ENCODE peak calls at places on chromosomes 11 and 22, in seven cellular contexts. One of them, this sample, is unnamed.
A peak's percentile ranks its signal among the peaks of the same experiment; 100 is the strongest.

GRCh38 chr11:113722221-113722620 is 16.1 kb upstream of the TMPRSS5 start:
- DNase-seq in fibroblast of the aortic adventitia: no peak
- DNase-seq in AG10803: no peak
- DNase-seq in HL-60: no peak
- DNase-seq in OCI-LY7: no peak
- DNase-seq in PC-3: no peak
- DNase-seq in Peyer's patch: no peak
- DNase-seq in this sample: no peak

GRCh38 chr11:95324826-95325225 is 93.8 kb upstream of the SESN3 start:
- DNase-seq in AG10803: no peak
- DNase-seq in fibroblast of the aortic adventitia: no peak
- DNase-seq in OCI-LY7: no peak
- DNase-seq in HL-60: no peak
- DNase-seq in PC-3: no peak
- DNase-seq in Peyer's patch: no peak
- DNase-seq in this sample: no peak

GRCh38 chr11:74572349-74572748 is 20.0 kb upstream of the POLD3 start:
- DNase-seq in PC-3: peak; percentile 51
- DNase-seq in AG10803: no peak
- DNase-seq in Peyer's patch: no peak
- DNase-seq in OCI-LY7: no peak
- DNase-seq in HL-60: no peak
- DNase-seq in fibroblast of the aortic adventitia: no peak
- DNase-seq in this sample: no peak

GRCh38 chr11:75386912-75387311 is 12.4 kb upstream of the RPS3 start:
- DNase-seq in fibroblast of the aortic adventitia: no peak
- DNase-seq in Peyer's patch: no peak
- DNase-seq in AG10803: peak; percentile 17
- DNase-seq in OCI-LY7: no peak
- DNase-seq in PC-3: peak; percentile 69
- DNase-seq in HL-60: no peak
- DNase-seq in this sample: no peak

GRCh38 chr11:76276773-76277155 is 70.5 kb upstream of the WNT11 start:
- DNase-seq in OCI-LY7: no peak
- DNase-seq in PC-3: no peak
- DNase-seq in Peyer's patch: no peak
- DNase-seq in HL-60: no peak
- DNase-seq in fibroblast of the aortic adventitia: no peak
- DNase-seq in AG10803: no peak
- DNase-seq in this sample: no peak

GRCh38 chr11:44574620-44575287 is 9.3 kb downstream of the CD82 start:
- DNase-seq in HL-60: no peak
- DNase-seq in OCI-LY7: peak; percentile 34
- DNase-seq in Peyer's patch: peak; percentile 5
- DNase-seq in AG10803: peak; percentile 98
- DNase-seq in PC-3: peak; percentile 57
- DNase-seq in fibroblast of the aortic adventitia: peak; percentile 83
- DNase-seq in this sample: no peak

GRCh38 chr11:58674609-58675008 is 52.1 kb downstream of the CNTF start:
- DNase-seq in Peyer's patch: no peak
- DNase-seq in PC-3: no peak
- DNase-seq in OCI-LY7: no peak
- DNase-seq in HL-60: no peak
- DNase-seq in AG10803: no peak
- DNase-seq in fibroblast of the aortic adventitia: no peak
- DNase-seq in this sample: no peak

GRCh38 chr11:72216638-72217037 is at the start of gene FOLR2:
- DNase-seq in OCI-LY7: no peak
- DNase-seq in fibroblast of the aortic adventitia: no peak
- DNase-seq in PC-3: no peak
- DNase-seq in Peyer's patch: no peak
- DNase-seq in AG10803: no peak
- DNase-seq in HL-60: no peak
- DNase-seq in this sample: no peak

GRCh38 chr22:23036684-23037428 is 33.5 kb upstream of the GNAZ start:
- DNase-seq in PC-3: peak; percentile 74
- DNase-seq in AG10803: peak; percentile 79
- DNase-seq in HL-60: no peak
- DNase-seq in fibroblast of the aortic adventitia: peak; percentile 11
- DNase-seq in OCI-LY7: peak; percentile 58
- DNase-seq in Peyer's patch: no peak
- DNase-seq in this sample: no peak

GRCh38 chr11:57643802-57644201 is 5.9 kb downstream of the YPEL4 start:
- DNase-seq in fibroblast of the aortic adventitia: peak; percentile 65
- DNase-seq in Peyer's patch: no peak
- DNase-seq in PC-3: no peak
- DNase-seq in HL-60: no peak
- DNase-seq in OCI-LY7: no peak
- DNase-seq in AG10803: no peak
- DNase-seq in this sample: no peak

GRCh38 chr11:80165763-80166162 is 724.9 kb upstream of the TENM4 start:
- DNase-seq in AG10803: peak; percentile 49
- DNase-seq in Peyer's patch: no peak
- DNase-seq in fibroblast of the aortic adventitia: no peak
- DNase-seq in PC-3: peak; percentile 31
- DNase-seq in OCI-LY7: no peak
- DNase-seq in HL-60: no peak
- DNase-seq in this sample: no peak

GRCh38 chr11:23976369-23976768 is 520.5 kb upstream of the LUZP2 start:
- DNase-seq in AG10803: peak; percentile 59
- DNase-seq in Peyer's patch: no peak
- DNase-seq in OCI-LY7: no peak
- DNase-seq in HL-60: no peak
- DNase-seq in fibroblast of the aortic adventitia: peak; percentile 65
- DNase-seq in PC-3: no peak
- DNase-seq in this sample: no peak

GRCh38 chr22:21865041-21865440 is 2.4 kb downstream of the MAPK1 start:
- DNase-seq in AG10803: peak; percentile 85
- DNase-seq in HL-60: no peak
- DNase-seq in PC-3: peak; percentile 70
- DNase-seq in fibroblast of the aortic adventitia: peak; percentile 91
- DNase-seq in OCI-LY7: no peak
- DNase-seq in Peyer's patch: no peak
- DNase-seq in this sample: no peak

GRCh38 chr11:92504534-92504933 is 279.9 kb downstream of the FAT3 start:
- DNase-seq in HL-60: no peak
- DNase-seq in Peyer's patch: no peak
- DNase-seq in AG10803: no peak
- DNase-seq in PC-3: no peak
- DNase-seq in fibroblast of the aortic adventitia: no peak
- DNase-seq in OCI-LY7: no peak
- DNase-seq in this sample: no peak

GRCh38 chr22:27726726-27727449 is 74.7 kb downstream of the MN1 start:
- DNase-seq in PC-3: peak; percentile 44
- DNase-seq in fibroblast of the aortic adventitia: peak; percentile 98
- DNase-seq in Peyer's patch: no peak
- DNase-seq in AG10803: peak; percentile 94
- DNase-seq in HL-60: no peak
- DNase-seq in OCI-LY7: no peak
- DNase-seq in this sample: no peak

GRCh38 chr11:43735931-43736330 is 55.4 kb downstream of the HSD17B12 start:
- DNase-seq in Peyer's patch: no peak
- DNase-seq in PC-3: peak; percentile 83
- DNase-seq in AG10803: peak; percentile 76
- DNase-seq in HL-60: no peak
- DNase-seq in fibroblast of the aortic adventitia: peak; percentile 61
- DNase-seq in OCI-LY7: no peak
- DNase-seq in this sample: no peak

GRCh38 chr11:92911478-92911877 is 58.0 kb upstream of the MTNR1B start:
- DNase-seq in AG10803: no peak
- DNase-seq in HL-60: no peak
- DNase-seq in fibroblast of the aortic adventitia: no peak
- DNase-seq in PC-3: no peak
- DNase-seq in Peyer's patch: no peak
- DNase-seq in OCI-LY7: no peak
- DNase-seq in this sample: no peak

GRCh38 chr11:68041617-68042218 is 2.9 kb downstream of the TCIRG1 start:
- DNase-seq in PC-3: no peak
- DNase-seq in AG10803: no peak
- DNase-seq in HL-60: no peak
- DNase-seq in fibroblast of the aortic adventitia: no peak
- DNase-seq in OCI-LY7: no peak
- DNase-seq in Peyer's patch: no peak
- DNase-seq in this sample: no peak

GRCh38 chr11:68039526-68040086 is 781 bp downstream of the TCIRG1 start:
- DNase-seq in AG10803: no peak
- DNase-seq in HL-60: no peak
- DNase-seq in fibroblast of the aortic adventitia: no peak
- DNase-seq in PC-3: no peak
- DNase-seq in OCI-LY7: peak; percentile 20
- DNase-seq in Peyer's patch: no peak
- DNase-seq in this sample: no peak

GRCh38 chr11:68040121-68040956 is 1.5 kb downstream of the TCIRG1 start:
- DNase-seq in OCI-LY7: peak; percentile 84
- DNase-seq in PC-3: peak; percentile 73
- DNase-seq in AG10803: peak; percentile 71
- DNase-seq in HL-60: peak; percentile 80
- DNase-seq in Peyer's patch: peak; percentile 75
- DNase-seq in fibroblast of the aortic adventitia: peak; percentile 69
- DNase-seq in this sample: no peak

GRCh38 chr11:68042219-68043028 is 3.6 kb downstream of the TCIRG1 start:
- DNase-seq in Peyer's patch: no peak
- DNase-seq in fibroblast of the aortic adventitia: no peak
- DNase-seq in PC-3: no peak
- DNase-seq in HL-60: peak; percentile 24
- DNase-seq in AG10803: no peak
- DNase-seq in OCI-LY7: no peak
- DNase-seq in this sample: no peak

DNA sequence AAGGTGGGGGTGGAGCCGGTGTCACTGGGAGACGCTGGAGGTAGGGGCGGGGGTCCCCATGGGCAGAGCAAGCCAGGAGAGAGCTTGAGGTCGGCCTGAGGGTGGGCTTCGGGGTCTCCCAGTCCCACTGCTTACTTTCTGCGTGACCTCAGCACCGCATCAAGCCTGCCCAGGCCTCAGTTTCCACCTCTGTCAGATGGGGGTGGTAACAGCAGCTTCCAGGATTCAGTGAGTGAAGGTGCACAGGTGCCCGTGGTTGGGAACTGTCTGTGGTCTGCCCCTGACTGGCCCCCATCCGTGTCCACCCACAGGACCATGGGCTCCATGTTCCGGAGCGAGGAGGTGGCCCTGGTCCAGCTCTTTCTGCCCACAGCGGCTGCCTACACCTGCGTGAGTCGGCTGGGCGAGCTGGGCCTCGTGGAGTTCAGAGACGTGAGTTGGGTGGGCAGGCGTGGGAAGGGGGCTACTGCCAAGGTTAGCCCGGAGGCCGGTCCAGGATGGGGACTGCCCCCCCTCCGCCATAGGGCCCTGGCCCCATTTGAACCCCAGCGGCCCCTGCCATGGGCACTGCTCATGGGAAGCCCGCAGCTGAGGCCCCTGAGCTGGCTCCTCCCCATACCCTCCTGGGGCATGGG is 2.2 kb downstream of the TCIRG1 start:
- DNase-seq in Peyer's patch: no peak
- DNase-seq in HL-60: peak; percentile 28
- DNase-seq in AG10803: no peak
- DNase-seq in PC-3: no peak
- DNase-seq in fibroblast of the aortic adventitia: no peak
- DNase-seq in OCI-LY7: no peak
- DNase-seq in this sample: no peak
- H3K4me3 ChIP-seq in Peyer's patch: peak overlapping the region; percentile 89
- H3K4me3 ChIP-seq in HL-60: peak overlapping the region; percentile 97
- H3K4me3 ChIP-seq in AG10803: peak overlapping the region; percentile 81
- H3K4me3 ChIP-seq in PC-3: peak overlapping the region; percentile 78
- H3K4me3 ChIP-seq in fibroblast of the aortic adventitia: peak overlapping the region; percentile 79
- H3K4me3 ChIP-seq in OCI-LY7: peak overlapping the region; percentile 79
- H3K4me3 ChIP-seq in this sample: peak overlapping the region; percentile 90

DNA sequence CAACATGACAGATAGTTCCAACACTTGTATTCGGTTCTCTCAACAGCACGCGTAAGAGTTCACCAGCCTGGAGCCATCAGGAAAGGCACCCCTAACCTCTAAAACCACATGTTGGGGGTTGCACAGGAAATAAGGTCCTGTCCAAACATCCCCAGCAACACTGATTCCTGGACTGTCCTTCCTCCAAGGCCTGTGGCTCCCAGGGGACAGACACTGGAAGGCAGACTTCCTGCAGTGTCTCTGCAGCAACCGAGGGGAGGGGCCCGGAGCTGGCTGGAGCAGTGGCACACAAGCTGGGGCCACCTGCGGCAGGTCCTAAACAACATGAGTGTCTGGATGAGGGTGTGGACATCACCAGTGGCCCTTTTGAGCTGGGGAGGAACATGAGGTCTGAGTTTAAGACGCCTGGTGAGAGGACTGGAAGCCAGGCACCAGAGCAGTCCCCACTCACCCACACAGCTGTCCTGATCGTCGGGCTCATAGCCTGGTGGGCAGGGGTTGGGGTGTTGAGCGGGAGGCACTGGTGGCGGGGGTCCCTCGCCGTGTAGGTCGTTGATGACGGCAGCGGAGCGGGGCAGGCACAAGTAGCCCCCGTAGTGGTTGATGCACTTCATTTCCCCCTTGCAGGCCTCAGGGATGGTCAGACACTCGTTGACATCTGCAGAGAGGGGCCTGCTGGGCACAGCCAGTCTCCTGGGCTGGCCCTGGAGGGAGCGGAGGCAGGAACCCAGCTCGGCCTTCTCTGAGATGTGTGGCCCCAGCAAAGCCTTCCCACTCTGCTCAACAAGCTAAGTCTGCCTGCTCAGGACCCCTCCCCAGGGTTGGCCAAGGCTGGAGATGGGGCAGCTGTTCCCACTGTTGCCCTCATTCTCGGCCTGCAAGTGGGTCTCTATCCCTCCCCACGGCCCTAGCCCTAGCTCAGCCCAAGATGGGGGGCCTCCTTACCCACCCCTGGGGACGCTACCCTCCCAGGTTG is 1.6 kb downstream of the EFEMP2 start:
- DNase-seq in Peyer's patch: peak; percentile 48
- DNase-seq in AG10803: peak; percentile 29
- DNase-seq in HL-60: no peak
- DNase-seq in fibroblast of the aortic adventitia: no peak
- DNase-seq in PC-3: no peak
- DNase-seq in OCI-LY7: peak; percentile 39
- DNase-seq in this sample: no peak
- TF ChIP-seq CTCF in Peyer's patch: no peak
- TF ChIP-seq CTCF in AG10803: no peak
- TF ChIP-seq CTCF in HL-60: no peak
- TF ChIP-seq CTCF in fibroblast of the aortic adventitia: no peak
- TF ChIP-seq CTCF in PC-3: no peak
- TF ChIP-seq CTCF in OCI-LY7: no peak
- TF ChIP-seq CTCF in this sample: no peak

DNA sequence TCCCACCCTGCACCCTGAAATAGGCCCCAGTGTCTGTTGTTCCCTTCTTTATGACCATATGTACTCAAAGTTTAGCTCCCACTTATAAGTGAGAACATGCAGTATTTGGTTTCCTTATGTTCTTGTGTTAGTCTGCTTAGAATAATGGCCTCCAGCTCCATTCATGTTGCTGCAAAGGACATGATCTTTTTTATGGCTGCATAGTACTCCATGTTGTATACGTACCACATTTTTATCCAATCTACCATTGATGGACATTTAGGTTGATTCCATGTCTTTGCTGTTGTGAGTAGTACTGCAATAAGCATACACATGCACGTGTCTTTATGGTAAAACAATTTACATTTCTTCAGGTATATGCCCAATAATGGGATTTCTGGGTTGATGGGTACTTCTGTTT is 59.4 kb upstream of the ANGPTL5 start:
- DNase-seq in fibroblast of the aortic adventitia: no peak
- DNase-seq in PC-3: no peak
- DNase-seq in AG10803: no peak
- DNase-seq in HL-60: no peak
- DNase-seq in Peyer's patch: no peak
- DNase-seq in OCI-LY7: no peak
- DNase-seq in this sample: no peak
- H3K4me3 ChIP-seq in fibroblast of the aortic adventitia: no peak overlapping the region
- H3K4me3 ChIP-seq in PC-3: no peak overlapping the region
- H3K4me3 ChIP-seq in AG10803: no peak overlapping the region
- H3K4me3 ChIP-seq in HL-60: no peak overlapping the region
- H3K4me3 ChIP-seq in Peyer's patch: no peak overlapping the region
- H3K4me3 ChIP-seq in OCI-LY7: no peak overlapping the region
- H3K4me3 ChIP-seq in this sample: no peak overlapping the region

GRCh38 chr11:46134540-46134939 is 13.3 kb upstream of the PHF21A start:
- DNase-seq in PC-3: no peak
- DNase-seq in fibroblast of the aortic adventitia: no peak
- DNase-seq in AG10803: no peak
- DNase-seq in OCI-LY7: no peak
- DNase-seq in Peyer's patch: no peak
- DNase-seq in HL-60: no peak
- DNase-seq in this sample: no peak
- TF ChIP-seq CTCF in PC-3: no peak
- TF ChIP-seq CTCF in fibroblast of the aortic adventitia: no peak
- TF ChIP-seq CTCF in AG10803: no peak
- TF ChIP-seq CTCF in OCI-LY7: no peak
- TF ChIP-seq CTCF in Peyer's patch: no peak
- TF ChIP-seq CTCF in HL-60: no peak
- TF ChIP-seq CTCF in this sample: no peak

This sample was measured in GM12864.